ENCODE peak calls at places on chromosomes 2 and 18, in nine cellular contexts. W is neural progenitor cell; H is heart right ventricle; O is CD4-positive, alpha-beta memory T cell; R is H1; J is fibroblast of lung; A is SJSA1; M is colonic mucosa; U is AG04450. K is an unnamed sample.

GRCh38 chr2:236249066-236249465 is 15.1 kb downstream of the ASB18 start:
- DNase-seq in A (no peak), H (no peak), U (no peak), J (no peak), O (no peak), R (no peak), M (no peak), W (no peak), K (peak; percentile 43)

GRCh38 chr2:150484006-150484405 is 3.5 kb downstream of the RND3 start:
- DNase-seq in U (no peak), H (no peak), R (no peak), J (no peak), A (no peak), M (no peak), W (no peak), O (no peak), K (no peak)

GRCh38 chr2:114631146-114631545 is 188.7 kb downstream of the DPP10 start:
- DNase-seq in U (no peak), W (no peak), O (no peak), M (no peak), J (no peak), R (no peak), A (no peak), H (no peak), K (no peak)

GRCh38 chr2:197358927-197359326 is 48.3 kb upstream of the ANKRD44 start:
- DNase-seq in H (no peak), J (no peak), M (no peak), R (no peak), U (no peak), O (no peak), W (no peak), A (no peak), K (no peak)

GRCh38 chr2:5756266-5756665 is 64.1 kb downstream of the SOX11 start:
- DNase-seq in W (no peak), O (no peak), M (no peak), J (no peak), U (no peak), R (peak; percentile 27), A (no peak), H (no peak), K (no peak)

GRCh38 chr2:26068602-26069298 is 34.9 kb downstream of the RAB10 start:
- DNase-seq in H (no peak), A (peak; percentile 52), J (peak; percentile 82), M (no peak), U (peak; percentile 53), W (no peak), O (peak; percentile 43), R (no peak), K (peak; percentile 56)

GRCh38 chr18:59056706-59057492 is 82.8 kb upstream of the SEC11C start:
- DNase-seq in W (peak; percentile 85), U (peak; percentile 15), R (peak; percentile 92), J (peak; percentile 73), A (peak; percentile 81), M (peak; percentile 79), H (peak; percentile 82), O (peak; percentile 38), K (peak; percentile 36)

GRCh38 chr2:121400206-121400605 is 115.2 kb upstream of the TFCP2L1 start:
- DNase-seq in U (peak; percentile 24), A (no peak), O (no peak), R (no peak), J (peak; percentile 85), M (no peak), W (no peak), H (no peak), K (no peak)

GRCh38 chr2:133836691-133837090 is 268.4 kb upstream of the NCKAP5 start:
- DNase-seq in A (no peak), M (no peak), W (no peak), J (no peak), H (no peak), U (no peak), R (no peak), O (no peak), K (no peak)

GRCh38 chr2:202079289-202079688 is 6.2 kb downstream of the KIAA2012 start:
- DNase-seq in J (no peak), W (no peak), A (no peak), M (no peak), O (no peak), R (no peak), H (no peak), U (no peak), K (no peak)

GRCh38 chr2:96800061-96800761 is 15.9 kb upstream of the CNNM3 start:
- DNase-seq in J (no peak), U (no peak), M (no peak), H (no peak), W (no peak), R (no peak), O (no peak), A (no peak), K (no peak)

GRCh38 chr2:96802281-96802595 is 13.8 kb upstream of the CNNM3 start:
- DNase-seq in O (peak; percentile 33), R (no peak), U (no peak), W (no peak), H (no peak), J (no peak), M (no peak), A (no peak), K (no peak)

GRCh38 chr2:96799623-96799935 is 16.5 kb upstream of the CNNM3 start:
- DNase-seq in R (no peak), U (no peak), W (no peak), J (no peak), O (no peak), H (no peak), M (no peak), A (no peak), K (no peak)

GRCh38 chr2:96801464-96802280 is 14.4 kb upstream of the CNNM3 start:
- DNase-seq in U (no peak), R (no peak), J (no peak), W (no peak), O (no peak), M (no peak), A (no peak), H (no peak), K (no peak)

GRCh38 chr2:96800762-96801463 is 15.2 kb upstream of the CNNM3 start:
- DNase-seq in R (peak; percentile 89), O (peak; percentile 65), U (no peak), H (peak; percentile 75), A (no peak), W (peak; percentile 80), M (peak; percentile 80), J (peak; percentile 44), K (peak; percentile 71)
- H3K9me3 ChIP-seq in R (no peaks in the 10 kb centered on the region), O (no peaks in the 10 kb centered on the region), U (peaks cover 3% of the 10 kb centered on the region), H (no peaks in the 10 kb centered on the region), A (peaks cover 18% of the 10 kb centered on the region), W (no peaks in the 10 kb centered on the region), M (no peaks in the 10 kb centered on the region), J (no peaks in the 10 kb centered on the region), K (no peaks in the 10 kb centered on the region)

GRCh38 chr2:61845320-61845719 is 8.5 kb downstream of the FAM161A start:
- DNase-seq in A (no peak), H (no peak), W (no peak), R (no peak), U (no peak), M (no peak), O (no peak), J (no peak), K (no peak)
- H3K9me3 ChIP-seq in A (no peaks in the 10 kb centered on the region), H (no peaks in the 10 kb centered on the region), W (no peaks in the 10 kb centered on the region), R (no peaks in the 10 kb centered on the region), U (no peaks in the 10 kb centered on the region), M (no peaks in the 10 kb centered on the region), O (no peaks in the 10 kb centered on the region), J (no peaks in the 10 kb centered on the region), K (no peaks in the 10 kb centered on the region)

DNA sequence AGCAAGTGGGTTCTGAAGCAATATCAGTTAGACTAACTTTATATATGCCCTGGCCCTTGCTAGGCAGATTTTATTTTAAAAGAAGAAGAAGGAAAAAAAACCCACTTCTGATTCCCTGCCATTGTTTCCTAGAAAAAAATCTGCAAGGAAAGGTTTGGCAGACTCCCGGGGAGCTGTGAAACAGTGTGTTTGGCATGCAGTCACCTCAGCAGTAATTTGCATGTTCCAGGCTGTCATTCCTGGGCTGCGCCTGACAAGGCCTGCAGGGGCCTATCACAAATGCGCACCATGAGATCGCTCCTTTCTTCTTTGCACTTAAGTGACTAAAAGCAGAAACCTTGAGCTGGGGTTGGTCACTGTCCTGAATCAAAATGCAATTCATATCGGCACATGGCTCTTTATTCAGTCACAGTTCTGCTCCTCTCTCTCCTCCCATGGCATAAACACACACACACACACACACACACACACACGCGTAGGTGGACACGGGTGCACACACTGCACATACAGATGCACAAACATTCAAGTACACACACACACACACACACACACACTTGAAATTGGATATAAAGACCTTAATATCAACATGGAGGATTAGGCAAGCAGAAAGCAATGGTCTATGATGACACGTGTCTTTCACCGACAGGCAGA is 172.8 kb downstream of the MYT1L start:
- DNase-seq in J (no peak), W (no peak), H (no peak), U (no peak), M (no peak), O (no peak), A (no peak), R (no peak), K (no peak)
- H3K9me3 ChIP-seq in J (no peaks in the 10 kb centered on the region), W (peaks cover 10% of the 10 kb centered on the region), H (no peaks in the 10 kb centered on the region), U (peaks cover 62% of the 10 kb centered on the region), M (no peaks in the 10 kb centered on the region), O (no peaks in the 10 kb centered on the region), A (no peaks in the 10 kb centered on the region), R (peaks cover 13% of the 10 kb centered on the region), K (peaks cover 20% of the 10 kb centered on the region)

GRCh38 chr2:219658861-219659260 is 31.4 kb downstream of the SLC4A3 start:
- DNase-seq in J (no peak), U (no peak), R (no peak), M (no peak), O (no peak), W (no peak), H (no peak), A (no peak), K (no peak)

GRCh38 chr2:219662566-219662965 is 35.1 kb downstream of the SLC4A3 start:
- DNase-seq in J (no peak), O (no peak), U (no peak), W (no peak), M (no peak), R (no peak), A (no peak), H (no peak), K (no peak)

GRCh38 chr2:219661955-219662395 is 34.5 kb downstream of the SLC4A3 start:
- DNase-seq in U (no peak), O (no peak), M (no peak), W (no peak), A (no peak), R (no peak), J (no peak), H (no peak), K (no peak)

GRCh38 chr2:219663116-219663762 is 35.8 kb downstream of the SLC4A3 start:
- DNase-seq in U (no peak), W (no peak), O (no peak), M (no peak), J (no peak), A (no peak), R (no peak), H (no peak), K (no peak)

DNA sequence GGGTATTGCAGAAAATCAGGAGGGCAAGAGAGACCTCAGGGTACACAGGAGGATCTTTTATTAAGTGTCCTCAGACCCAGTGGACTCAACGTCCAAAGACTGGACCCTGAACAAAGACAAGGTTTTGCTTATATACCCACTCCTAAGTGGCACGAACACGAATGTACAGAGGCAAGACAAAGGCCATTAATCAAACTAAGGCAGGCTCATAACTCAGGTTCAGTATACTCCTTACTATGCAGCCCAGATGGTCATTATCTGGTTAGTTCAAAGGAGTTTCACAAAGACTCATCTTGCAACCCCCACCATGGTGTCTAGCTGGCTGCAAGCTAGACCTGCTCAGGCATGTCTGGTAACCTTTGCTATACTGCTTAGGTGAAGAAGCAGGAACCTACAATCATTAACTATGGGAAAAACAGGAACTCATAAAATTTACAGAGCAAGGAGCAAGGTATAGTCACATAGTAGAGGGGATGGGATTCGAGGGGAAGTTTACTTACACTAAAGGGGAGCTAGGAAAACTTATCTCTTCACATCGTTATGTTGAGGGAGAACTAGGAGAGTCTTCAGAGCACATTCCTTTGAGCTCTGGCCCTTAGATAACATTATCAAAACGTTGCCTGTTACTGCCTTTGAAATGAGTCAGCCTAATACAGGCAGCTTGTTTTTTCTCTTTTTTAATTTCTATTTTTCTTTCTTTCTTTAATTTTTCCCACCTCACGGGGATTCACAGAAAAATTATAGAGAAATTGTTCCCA is 33.9 kb downstream of the SLC4A3 start:
- DNase-seq in H (no peak), U (no peak), M (no peak), A (no peak), J (peak; percentile 23), R (no peak), O (no peak), W (no peak), K (peak; percentile 24)
- H3K9me3 ChIP-seq in H (no peaks in the 10 kb centered on the region), U (peaks cover 4% of the 10 kb centered on the region), M (no peaks in the 10 kb centered on the region), A (peaks cover 10% of the 10 kb centered on the region), J (no peaks in the 10 kb centered on the region), R (peaks cover 9% of the 10 kb centered on the region), O (no peaks in the 10 kb centered on the region), W (no peaks in the 10 kb centered on the region), K (peaks cover 24% of the 10 kb centered on the region)

K was measured in HepG2.